ENCODE peak calls at places on chromosome 2, in four cellular contexts. One of them, this sample, is unnamed.

GRCh38 chr2:37819228-37819627 is 105.9 kb upstream of the RMDN2 start:
- DNase-seq in IMR-90: peak
- DNase-seq in K562: no peak
- DNase-seq in H1: no peak
- DNase-seq in this sample: no peak

GRCh38 chr2:45121236-45121927 is 112.1 kb upstream of the SIX2 start:
- DNase-seq in IMR-90: no peak
- DNase-seq in K562: no peak
- DNase-seq in H1: peak
- DNase-seq in this sample: no peak

GRCh38 chr2:240220371-240220770 is 79.9 kb upstream of the OTOS start:
- DNase-seq in IMR-90: peak
- DNase-seq in K562: no peak
- DNase-seq in H1: no peak
- DNase-seq in this sample: no peak

GRCh38 chr2:186648130-186648529 is 45.7 kb upstream of the FAM171B start:
- DNase-seq in IMR-90: peak
- DNase-seq in K562: no peak
- DNase-seq in H1: no peak
- DNase-seq in this sample: no peak

GRCh38 chr2:215831296-215831913 is 181.9 kb downstream of the MREG start:
- DNase-seq in IMR-90: peak
- DNase-seq in K562: no peak
- DNase-seq in H1: no peak
- DNase-seq in this sample: peak

GRCh38 chr2:37832590-37833197 is 92.4 kb upstream of the RMDN2 start:
- DNase-seq in IMR-90: peak
- DNase-seq in K562: peak
- DNase-seq in H1: peak
- DNase-seq in this sample: peak

GRCh38 chr2:130390460-130391057 is 34.7 kb downstream of the PTPN18 start:
- DNase-seq in IMR-90: no peak
- DNase-seq in K562: no peak
- DNase-seq in H1: no peak
- DNase-seq in this sample: no peak

GRCh38 chr2:9284521-9285297 is 78.1 kb downstream of the ASAP2 start:
- DNase-seq in IMR-90: no peak
- DNase-seq in K562: no peak
- DNase-seq in H1: no peak
- DNase-seq in this sample: no peak

DNA sequence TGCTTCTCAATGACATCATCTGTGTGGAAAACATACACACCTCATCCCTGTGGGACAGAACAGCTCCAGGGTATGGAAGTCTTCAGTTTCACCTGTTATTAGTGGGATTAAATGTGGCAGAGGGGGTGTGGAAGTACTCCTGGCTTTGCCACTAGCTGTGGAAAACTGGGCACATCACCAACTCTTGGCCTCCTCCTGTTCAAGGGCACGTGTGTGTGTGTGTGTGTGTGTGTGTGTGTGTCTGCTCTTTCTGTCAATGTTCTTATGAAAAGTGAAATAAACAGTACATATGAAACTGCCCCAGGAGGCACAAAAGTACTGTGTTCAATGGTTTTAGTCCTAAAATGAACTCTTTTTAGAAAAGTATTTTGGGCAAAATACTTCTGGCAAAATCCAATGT is 65.9 kb downstream of the MTHFD2 start:
- DNase-seq in IMR-90: no peak
- DNase-seq in K562: no peak
- DNase-seq in H1: no peak
- DNase-seq in this sample: no peak
- TF ChIP-seq CHD1 in IMR-90: no peak
- TF ChIP-seq CHD1 in K562: no peak
- TF ChIP-seq CHD1 in H1: no peak
- TF ChIP-seq CHD1 in this sample: no peak

GRCh38 chr2:71575966-71576365 is 122.6 kb downstream of the DYSF start:
- DNase-seq in IMR-90: no peak
- DNase-seq in K562: no peak
- DNase-seq in H1: no peak
- DNase-seq in this sample: no peak
- TF ChIP-seq CHD1 in IMR-90: no peak
- TF ChIP-seq CHD1 in K562: no peak
- TF ChIP-seq CHD1 in H1: no peak
- TF ChIP-seq CHD1 in this sample: no peak

DNA sequence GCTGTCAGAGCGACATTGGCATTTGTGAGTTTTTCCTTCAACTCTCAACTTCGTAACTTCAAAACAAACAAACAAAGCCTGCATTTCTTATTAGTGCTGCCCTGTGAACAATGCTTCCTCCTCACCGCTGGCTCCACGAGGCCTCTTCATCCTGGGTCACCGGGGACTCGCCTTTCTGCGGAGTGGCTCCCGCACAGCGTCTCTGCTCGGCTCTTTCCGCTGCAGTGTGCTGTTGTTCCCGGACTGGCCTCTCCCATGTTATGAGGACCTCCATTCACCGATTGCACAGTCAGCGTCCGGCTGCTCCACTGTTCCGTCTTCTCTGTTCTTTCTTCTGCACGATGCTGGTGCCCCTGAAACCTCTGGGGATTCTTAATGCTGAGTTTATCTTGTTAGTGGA is 16.2 kb downstream of the COLEC11 start:
- DNase-seq in IMR-90: no peak
- DNase-seq in K562: no peak
- DNase-seq in H1: no peak
- DNase-seq in this sample: no peak
- TF ChIP-seq CHD1 in IMR-90: no peak
- TF ChIP-seq CHD1 in K562: no peak
- TF ChIP-seq CHD1 in H1: no peak
- TF ChIP-seq CHD1 in this sample: no peak

DNA sequence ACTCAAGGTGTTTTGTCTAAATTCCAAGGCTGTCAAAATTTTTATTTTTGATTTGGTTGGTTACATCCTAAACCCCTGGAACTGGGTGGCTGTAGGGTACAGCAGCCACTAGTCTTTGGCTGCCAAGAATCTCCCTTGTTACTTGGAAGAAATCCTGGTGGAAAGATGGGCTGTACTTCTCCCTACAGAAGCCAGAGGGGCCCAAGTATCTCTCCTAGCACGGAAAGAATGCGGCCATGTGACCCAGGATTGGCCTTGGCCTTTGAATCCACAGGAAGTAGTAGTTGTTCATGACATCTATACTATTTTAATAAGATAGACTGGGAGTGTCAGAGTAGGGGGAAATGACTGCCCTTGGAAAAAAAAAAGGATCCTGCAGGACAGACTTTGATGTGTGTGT is 54.4 kb upstream of the MYO3B start:
- DNase-seq in IMR-90: peak
- DNase-seq in K562: peak
- DNase-seq in H1: no peak
- DNase-seq in this sample: no peak
- TF ChIP-seq CHD1 in IMR-90: no peak
- TF ChIP-seq CHD1 in K562: no peak
- TF ChIP-seq CHD1 in H1: no peak
- TF ChIP-seq CHD1 in this sample: no peak

DNA sequence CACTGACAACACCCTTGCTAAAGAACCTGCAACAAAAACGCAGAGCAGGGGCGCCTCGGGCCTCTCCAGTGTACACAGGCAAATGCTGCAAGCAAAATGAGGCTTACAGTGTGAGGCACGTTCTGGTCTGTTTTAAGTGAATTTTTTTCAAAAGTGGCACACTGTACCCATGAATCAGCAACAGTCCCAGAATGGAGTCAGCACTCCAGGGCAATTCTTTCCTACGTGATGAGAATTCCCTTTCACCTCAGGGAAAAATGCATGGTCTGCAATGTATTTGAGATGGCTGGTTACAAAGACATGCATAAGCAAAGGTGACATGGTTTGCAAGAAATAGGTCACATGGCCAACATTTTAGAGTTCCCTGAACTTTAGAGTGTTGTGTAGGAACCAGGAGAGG is 94.4 kb downstream of the UXS1 start:
- DNase-seq in IMR-90: no peak
- DNase-seq in K562: no peak
- DNase-seq in H1: no peak
- DNase-seq in this sample: no peak
- TF ChIP-seq CHD1 in IMR-90: no peak
- TF ChIP-seq CHD1 in K562: no peak
- TF ChIP-seq CHD1 in H1: no peak
- TF ChIP-seq CHD1 in this sample: no peak

This sample was measured in GM12878.